ENCODE peak calls at places on chromosomes 13 and 19, in four cellular contexts. F, U, L and Q are unnamed samples.

GRCh38 chr19:49973987-49974386 is 13.0 kb upstream of the SIGLEC11 start:
- DNase-seq in F (no peak), U (no peak), L (no peak), Q (no peak)

GRCh38 chr19:12695997-12696365 is 450 bp downstream of the FBXW9 start:
- DNase-seq in F (no peak), U (no peak), L (peak), Q (no peak)

GRCh38 chr13:41130356-41130755 is 2.2 kb downstream of the KBTBD6 start:
- DNase-seq in F (peak), U (no peak), L (no peak), Q (no peak)

GRCh38 chr19:10365518-10365917 is 14.9 kb downstream of the TYK2 start:
- DNase-seq in F (no peak), U (no peak), L (peak), Q (no peak)

GRCh38 chr13:20814224-20814910 is 40.6 kb upstream of the EEF1AKMT1 start:
- DNase-seq in F (peak), U (no peak), L (no peak), Q (no peak)

GRCh38 chr13:106561551-106562170 is 6.3 kb downstream of the ARGLU1 start:
- DNase-seq in F (peak), U (peak), L (no peak), Q (no peak)

GRCh38 chr13:81957121-81957520 is 1616.2 kb upstream of the SPRY2 start:
- DNase-seq in F (no peak), U (no peak), L (no peak), Q (no peak)

GRCh38 chr13:104809483-104809882 is 1726.0 kb downstream of the EFNB2 start:
- DNase-seq in F (no peak), U (no peak), L (no peak), Q (no peak)

GRCh38 chr13:25494708-25495411 is 123.1 kb downstream of the ATP8A2 start:
- DNase-seq in F (no peak), U (no peak), L (no peak), Q (no peak)

GRCh38 chr19:19051478-19052213 is 12.1 kb upstream of the SLC25A42 start:
- DNase-seq in F (no peak), U (no peak), L (no peak), Q (no peak)

GRCh38 chr19:13692096-13692495 is 72.2 kb upstream of the MRI1 start:
- DNase-seq in F (peak), U (no peak), L (no peak), Q (no peak)

GRCh38 chr13:109385161-109385560 is 401.2 kb downstream of the IRS2 start:
- DNase-seq in F (peak), U (no peak), L (no peak), Q (no peak)

GRCh38 chr13:32917504-32917903 is 98.7 kb upstream of the KL start:
- DNase-seq in F (peak), U (peak), L (no peak), Q (no peak)

GRCh38 chr19:1097810-1098176 is 2.6 kb upstream of the POLR2E start:
- DNase-seq in F (no peak), U (no peak), L (no peak), Q (no peak)

GRCh38 chr19:6425732-6426686 is 1.4 kb upstream of the KHSRP start:
- DNase-seq in F (no peak), U (no peak), L (no peak), Q (no peak)

GRCh38 chr13:73090116-73090811 is 31.5 kb downstream of the KLF5 start:
- DNase-seq in F (peak), U (no peak), L (peak), Q (peak)

GRCh38 chr13:23695711-23696512 is 125.7 kb downstream of the TNFRSF19 start:
- DNase-seq in F (no peak), U (no peak), L (no peak), Q (no peak)

GRCh38 chr13:19769854-19770253 is 12.9 kb downstream of the PSPC1 start:
- DNase-seq in F (peak), U (no peak), L (no peak), Q (no peak)

GRCh38 chr13:23741879-23742510 is 147.2 kb downstream of the MIPEP start:
- DNase-seq in F (no peak), U (no peak), L (peak), Q (peak)

GRCh38 chr19:50358483-50359431 is 6.7 kb downstream of the NAPSA start:
- DNase-seq in F (peak), U (peak), L (peak), Q (no peak)

GRCh38 chr13:85367887-85368286 is 431.3 kb downstream of the SLITRK6 start:
- DNase-seq in F (peak), U (no peak), L (no peak), Q (no peak)

GRCh38 chr19:42207767-42208259 is 9.7 kb downstream of the DEDD2 start:
- DNase-seq in F (peak), U (no peak), L (peak), Q (no peak)
- TF ChIP-seq CHD1 in F (no peak), U (no peak), L (no peak), Q (no peak)

GRCh38 chr13:46682015-46682414 is 114.9 kb downstream of the ESD start:
- DNase-seq in F (no peak), U (no peak), L (no peak), Q (no peak)

GRCh38 chr13:46683879-46684278 is 113.1 kb downstream of the ESD start:
- DNase-seq in F (peak), U (no peak), L (no peak), Q (no peak)

GRCh38 chr13:46675016-46675415 is 121.9 kb downstream of the ESD start:
- DNase-seq in F (no peak), U (no peak), L (no peak), Q (no peak)

GRCh38 chr13:46676378-46676725 is 120.6 kb downstream of the ESD start:
- DNase-seq in F (no peak), U (no peak), L (no peak), Q (no peak)

DNA sequence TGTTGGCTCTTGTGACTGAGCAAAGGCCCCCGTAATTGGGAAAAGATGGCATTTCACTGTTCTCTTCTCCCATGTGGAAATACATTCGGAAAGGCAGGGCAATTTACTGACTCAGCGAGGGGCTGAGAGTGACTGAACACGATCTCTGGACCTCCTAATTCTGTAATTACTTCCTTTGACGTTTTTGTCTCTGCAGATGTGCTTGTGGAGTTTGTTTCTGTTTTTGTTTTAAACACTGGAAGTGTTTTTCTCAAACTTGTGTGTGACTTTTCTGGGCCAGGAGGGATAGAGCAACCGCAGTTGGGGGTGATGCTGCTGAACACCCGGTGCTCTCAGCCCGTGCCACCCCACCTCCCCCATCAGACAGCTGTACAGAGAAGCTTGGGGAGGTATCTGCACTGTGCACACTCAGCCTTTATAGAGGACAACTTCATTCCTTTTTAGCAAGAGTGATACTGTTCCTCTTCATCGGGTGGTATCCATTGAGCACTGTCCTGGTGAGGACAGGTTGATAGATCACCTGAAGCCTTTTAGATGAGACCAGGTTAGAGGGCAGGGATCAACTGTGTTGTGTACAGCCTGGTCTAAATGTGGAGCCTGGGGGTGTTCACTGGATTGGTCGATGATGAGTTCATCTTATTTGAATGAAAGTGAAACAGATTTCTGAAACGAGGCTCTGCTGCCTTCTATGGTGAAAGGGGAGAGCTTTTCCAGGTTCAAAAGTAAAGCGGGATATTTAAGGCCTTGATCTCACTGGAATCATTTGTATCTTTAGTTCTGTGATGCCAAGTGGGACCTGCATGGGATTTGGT is 117.4 kb downstream of the ESD start:
- DNase-seq in F (peak), U (peak), L (no peak), Q (no peak)
- TF ChIP-seq CHD1 in F (no peak), U (no peak), L (no peak), Q (no peak)

GRCh38 chr13:96032717-96033116 is 20.5 kb downstream of the UGGT2 start:
- DNase-seq in F (no peak), U (no peak), L (no peak), Q (no peak)

GRCh38 chr13:96036515-96036914 is 16.7 kb downstream of the UGGT2 start:
- DNase-seq in F (no peak), U (no peak), L (no peak), Q (no peak)

GRCh38 chr13:96034662-96035061 is 18.5 kb downstream of the UGGT2 start:
- DNase-seq in F (no peak), U (no peak), L (no peak), Q (no peak)

GRCh38 chr13:96029002-96029401 is 24.2 kb downstream of the UGGT2 start:
- DNase-seq in F (no peak), U (no peak), L (no peak), Q (no peak)

DNA sequence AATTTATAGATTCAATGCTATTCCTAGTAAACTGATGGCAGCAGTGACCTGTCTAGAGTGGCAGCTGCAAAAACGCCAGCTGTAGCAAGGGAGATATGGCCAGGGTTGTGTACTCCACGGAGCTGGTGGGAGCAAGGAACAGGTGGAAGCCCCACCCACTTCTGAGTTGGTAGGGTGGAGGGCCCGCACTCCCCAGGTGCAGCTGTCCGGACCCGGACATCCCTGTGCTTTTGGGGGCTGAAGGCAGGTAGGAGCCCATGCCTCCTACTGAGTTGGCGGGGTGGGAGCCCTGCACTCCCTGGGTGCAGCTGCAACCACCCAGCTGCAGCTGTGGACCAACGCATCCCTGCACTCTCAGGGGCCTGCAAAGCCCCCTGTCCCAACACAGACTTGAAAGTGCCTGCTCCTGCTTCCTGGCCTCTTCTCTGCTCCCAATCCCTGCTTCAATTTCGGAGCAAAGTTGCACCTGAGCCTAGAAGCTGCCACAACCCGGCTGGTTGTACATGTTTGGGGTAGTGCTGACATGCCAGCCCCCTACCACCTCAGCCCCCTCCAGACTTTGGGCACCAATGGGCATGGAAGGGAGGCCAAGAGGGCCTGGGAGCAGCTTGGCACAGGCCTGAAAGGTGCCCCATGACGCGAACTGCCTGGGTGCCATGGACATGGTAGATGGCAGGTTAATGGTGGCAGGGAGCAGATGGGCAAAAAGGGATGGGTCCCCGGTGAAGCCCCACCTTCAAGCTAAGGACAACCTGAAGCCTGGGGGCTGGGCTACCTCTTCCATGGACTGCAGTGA is 19.8 kb downstream of the UGGT2 start:
- DNase-seq in F (no peak), U (no peak), L (no peak), Q (no peak)
- TF ChIP-seq CHD1 in F (no peak), U (no peak), L (no peak), Q (no peak)

GRCh38 chr13:74825170-74825948 is 656.6 kb downstream of the TBC1D4 start:
- DNase-seq in F (peak), U (no peak), L (no peak), Q (no peak)

GRCh38 chr13:74816737-74817136 is 665.2 kb downstream of the TBC1D4 start:
- DNase-seq in F (no peak), U (no peak), L (no peak), Q (no peak)

GRCh38 chr13:74819549-74819948 is 662.4 kb downstream of the TBC1D4 start:
- DNase-seq in F (no peak), U (no peak), L (no peak), Q (no peak)

GRCh38 chr13:74825949-74826246 is 656.1 kb downstream of the TBC1D4 start:
- DNase-seq in F (no peak), U (no peak), L (no peak), Q (no peak)

GRCh38 chr13:74820809-74821208 is 661.2 kb downstream of the TBC1D4 start:
- DNase-seq in F (no peak), U (no peak), L (no peak), Q (no peak)
- TF ChIP-seq CHD1 in F (no peak), U (no peak), L (no peak), Q (no peak)

GRCh38 chr19:42206871-42207755 is 10.4 kb downstream of the DEDD2 start:
- DNase-seq in F (peak), U (no peak), L (peak), Q (no peak)
- TF ChIP-seq CHD1 in F (no peak), U (no peak), L (no peak), Q (no peak)

GRCh38 chr13:91657283-91657682 is 258.9 kb downstream of the GPC5 start:
- DNase-seq in F (no peak), U (no peak), L (no peak), Q (no peak)

GRCh38 chr13:91655731-91656130 is 257.3 kb downstream of the GPC5 start:
- DNase-seq in F (no peak), U (no peak), L (no peak), Q (no peak)

GRCh38 chr13:91664036-91664435 is 265.6 kb downstream of the GPC5 start:
- DNase-seq in F (peak), U (no peak), L (no peak), Q (no peak)

GRCh38 chr13:91661692-91662490 is 263.5 kb downstream of the GPC5 start:
- DNase-seq in F (no peak), U (peak), L (no peak), Q (no peak)

DNA sequence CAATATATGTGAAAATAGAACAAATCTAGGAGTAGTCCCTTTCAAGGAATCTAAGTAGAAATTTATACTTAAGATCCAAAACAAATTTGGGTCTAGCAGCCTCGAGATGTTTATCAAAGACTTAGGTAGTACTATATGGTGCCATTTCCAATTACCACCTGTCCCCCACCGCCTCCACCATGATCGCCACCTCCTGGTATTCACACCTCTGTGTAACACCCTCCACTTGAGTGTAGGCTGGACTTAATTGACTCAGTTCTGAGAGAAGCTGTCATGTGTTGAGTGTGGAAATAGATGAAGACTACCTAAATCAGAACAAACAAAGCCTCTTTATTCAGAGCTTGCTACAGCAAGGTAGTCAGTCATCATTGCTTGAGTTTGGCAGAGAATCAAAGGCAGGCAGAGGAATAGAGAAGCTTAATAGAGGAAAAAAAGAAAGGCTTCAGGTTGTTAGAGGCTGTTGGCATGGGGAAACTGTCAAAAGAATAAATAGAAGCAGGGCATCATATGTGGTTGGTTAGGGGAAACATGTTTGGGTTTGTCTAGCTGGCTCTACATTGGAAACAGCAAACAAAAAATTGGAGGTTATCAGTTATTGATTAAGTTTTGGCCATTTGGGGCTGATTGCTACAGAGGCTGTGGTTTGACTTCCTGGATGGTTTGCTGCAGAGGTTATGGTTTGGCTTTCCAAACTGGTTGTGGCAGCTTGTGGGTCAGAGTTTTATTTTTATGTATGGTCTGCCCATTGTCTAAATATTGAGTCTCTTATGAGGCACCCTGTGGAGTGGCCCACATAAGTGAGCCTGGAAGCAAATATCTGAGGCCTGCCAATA is 261.4 kb downstream of the GPC5 start:
- DNase-seq in F (no peak), U (peak), L (no peak), Q (no peak)
- TF ChIP-seq CHD1 in F (no peak), U (no peak), L (no peak), Q (no peak)

DNA sequence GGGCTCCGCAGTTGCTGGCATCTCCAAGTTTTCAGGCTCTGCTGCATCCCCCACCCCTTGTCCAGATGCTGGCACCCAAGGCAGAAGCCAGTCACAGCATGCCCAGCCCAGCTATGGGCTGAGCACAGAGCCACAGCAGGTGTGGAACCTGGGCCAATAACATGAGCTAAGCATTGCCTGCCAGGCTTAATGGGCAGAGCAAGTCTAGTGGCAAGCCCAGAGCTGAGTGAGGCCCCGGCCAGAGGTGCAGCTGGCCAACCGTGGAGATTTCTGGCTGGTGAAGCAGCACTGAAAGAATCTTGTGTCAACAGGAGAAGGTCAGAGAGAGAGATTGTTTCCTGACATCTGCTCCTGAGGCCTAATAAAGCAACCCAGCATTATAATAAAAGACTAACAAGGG is 111.0 kb downstream of the B3GLCT start:
- DNase-seq in F (peak), U (no peak), L (no peak), Q (no peak)
- TF ChIP-seq CHD1 in F (no peak), U (no peak), L (no peak), Q (no peak)